ENCODE peak calls at places on chromosome 7, in ten cellular contexts. X, F, O, E, Q, V, Y, Z, A and J are unnamed samples.

GRCh38 chr7:91918356-91918755 is 22.3 kb upstream of the AKAP9 start:
- DNase-seq in X (no peak), F (no peak), O (no peak), E (no peak), Q (no peak), V (no peak), Y (no peak), Z (no peak), A (no peak), J (no peak)

GRCh38 chr7:48781783-48782182 is 142.6 kb upstream of the CDC14C start:
- DNase-seq in X (no peak), F (no peak), O (no peak), E (no peak), Q (no peak), V (no peak), Y (no peak), Z (no peak), A (no peak), J (no peak)

GRCh38 chr7:70154521-70155180 is 556.4 kb downstream of the AUTS2 start:
- DNase-seq in X (no peak), F (no peak), O (no peak), E (no peak), Q (no peak), V (no peak), Y (no peak), Z (no peak), A (no peak), J (peak; percentile 57)

GRCh38 chr7:148412691-148413090 is 177.9 kb upstream of the C7orf33 start:
- DNase-seq in X (no peak), F (no peak), O (no peak), E (no peak), Q (no peak), V (no peak), Y (no peak), Z (no peak), A (no peak), J (no peak)

GRCh38 chr7:19621740-19622139 is 87.1 kb downstream of the POLR1F start:
- DNase-seq in X (no peak), F (no peak), O (no peak), E (no peak), Q (no peak), V (no peak), Y (no peak), Z (no peak), A (no peak), J (no peak)

GRCh38 chr7:100679927-100680588 is 6.5 kb downstream of the GNB2 start:
- DNase-seq in X (no peak), F (peak; percentile 14), O (peak; percentile 49), E (no peak), Q (peak; percentile 86), V (peak; percentile 70), Y (no peak), Z (no peak), A (peak; percentile 83), J (peak; percentile 36)

GRCh38 chr7:137018468-137018867 is 150.0 kb downstream of the CHRM2 start:
- DNase-seq in X (no peak), F (no peak), O (no peak), E (no peak), Q (no peak), V (no peak), Y (no peak), Z (no peak), A (no peak), J (no peak)

GRCh38 chr7:35993663-35994622 is 159.1 kb upstream of the EEPD1 start:
- DNase-seq in X (no peak), F (peak; percentile 26), O (peak; percentile 81), E (peak; percentile 30), Q (no peak), V (no peak), Y (no peak), Z (no peak), A (no peak), J (no peak)

GRCh38 chr7:94656925-94657731 is 1.2 kb upstream of the SGCE start:
- DNase-seq in X (no peak), F (no peak), O (peak; percentile 48), E (no peak), Q (no peak), V (peak; percentile 33), Y (no peak), Z (no peak), A (no peak), J (peak; percentile 22)

GRCh38 chr7:78765985-78766729 is 687.3 kb downstream of the MAGI2 start:
- DNase-seq in X (no peak), F (no peak), O (no peak), E (no peak), Q (no peak), V (no peak), Y (no peak), Z (no peak), A (no peak), J (no peak)

GRCh38 chr7:47634273-47634672 is 52.4 kb upstream of the TNS3 start:
- DNase-seq in X (no peak), F (no peak), O (no peak), E (no peak), Q (no peak), V (no peak), Y (no peak), Z (no peak), A (no peak), J (no peak)

GRCh38 chr7:144027070-144027469 is 21.7 kb upstream of the OR2A5 start:
- DNase-seq in X (no peak), F (no peak), O (peak; percentile 30), E (peak; percentile 9), Q (no peak), V (no peak), Y (no peak), Z (no peak), A (no peak), J (no peak)

GRCh38 chr7:17559388-17559787 is 260.9 kb downstream of the AHR start:
- DNase-seq in X (no peak), F (no peak), O (peak; percentile 63), E (no peak), Q (no peak), V (no peak), Y (no peak), Z (no peak), A (no peak), J (no peak)

GRCh38 chr7:41319601-41320000 is 383.3 kb downstream of the INHBA start:
- DNase-seq in X (no peak), F (no peak), O (no peak), E (no peak), Q (no peak), V (no peak), Y (no peak), Z (no peak), A (no peak), J (no peak)

GRCh38 chr7:114922151-114922651 is 307 bp downstream of the MDFIC start:
- DNase-seq in X (peak; percentile 41), F (peak; percentile 46), O (peak; percentile 68), E (no peak), Q (peak; percentile 19), V (peak; percentile 58), Y (no peak), Z (no peak), A (peak; percentile 72), J (no peak)
- TF ChIP-seq POLR2A in X (no peak), F (peak; percentile 60), O (peak; percentile 32), E (no peak), Q (no peak), V (peak; percentile 39), Y (no peak), Z (peak; percentile 90), A (peak; percentile 33), J (peak; percentile 74)

DNA sequence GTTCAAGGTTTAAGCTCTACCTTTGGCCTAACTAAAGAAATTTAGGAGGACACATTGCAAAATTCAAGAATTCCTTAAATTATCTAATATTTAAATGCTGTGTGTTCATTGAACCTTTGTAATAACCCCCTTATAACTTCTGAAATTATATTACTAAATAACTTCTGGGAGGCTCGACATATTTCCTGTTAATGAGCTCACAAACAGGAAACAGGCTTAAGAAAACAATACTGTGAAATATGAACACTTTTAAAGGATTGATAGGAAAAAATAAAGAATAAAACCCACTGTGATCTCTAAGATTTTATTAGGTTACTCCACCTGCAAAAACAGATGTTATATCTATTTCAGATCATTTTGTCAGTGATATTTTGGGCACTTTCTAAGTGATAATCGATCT is 74.1 kb downstream of the FOXP2 start:
- DNase-seq in X (no peak), F (no peak), O (no peak), E (no peak), Q (no peak), V (no peak), Y (no peak), Z (no peak), A (no peak), J (no peak)
- TF ChIP-seq EP300 in X (no peak), F (no peak), O (no peak), E (no peak), Q (no peak), V (no peak), Y (no peak), Z (no peak), A (no peak), J (no peak)

DNA sequence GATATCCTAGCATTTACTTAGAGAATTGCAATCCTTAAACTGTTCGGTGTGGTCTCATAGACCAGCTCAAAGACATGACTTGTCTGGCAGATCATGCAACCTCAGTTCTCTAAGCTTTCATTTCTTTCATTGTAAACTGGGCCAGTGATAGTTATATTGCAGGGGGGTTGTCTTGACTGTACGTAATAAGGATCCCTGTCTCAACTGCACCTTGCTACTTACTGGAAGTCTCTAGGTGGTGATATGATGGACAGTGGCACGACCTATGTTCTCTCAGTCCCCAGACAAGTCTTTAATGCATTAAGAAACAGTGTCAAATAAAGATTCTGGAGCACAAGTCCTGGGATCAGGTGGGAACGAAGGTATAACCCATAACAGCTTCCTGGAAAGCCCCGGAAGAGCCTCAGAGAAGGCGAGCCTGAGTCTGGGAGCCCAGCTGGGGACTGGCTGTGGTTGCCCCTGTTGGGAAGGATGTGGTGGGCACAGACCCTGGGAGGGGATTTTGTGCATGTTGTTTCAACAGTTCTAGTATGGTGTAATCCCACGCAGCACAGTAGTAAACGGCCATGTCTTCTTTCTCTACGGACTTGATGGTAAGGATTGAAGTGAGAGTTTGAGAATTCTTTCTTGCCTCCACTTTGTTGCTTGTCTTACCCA is 26.0 kb upstream of the TARP start:
- DNase-seq in X (no peak), F (no peak), O (no peak), E (no peak), Q (no peak), V (no peak), Y (no peak), Z (no peak), A (no peak), J (no peak)
- TF ChIP-seq POLR2A in X (no peak), F (no peak), O (no peak), E (no peak), Q (no peak), V (no peak), Y (no peak), Z (no peak), A (no peak), J (no peak)

DNA sequence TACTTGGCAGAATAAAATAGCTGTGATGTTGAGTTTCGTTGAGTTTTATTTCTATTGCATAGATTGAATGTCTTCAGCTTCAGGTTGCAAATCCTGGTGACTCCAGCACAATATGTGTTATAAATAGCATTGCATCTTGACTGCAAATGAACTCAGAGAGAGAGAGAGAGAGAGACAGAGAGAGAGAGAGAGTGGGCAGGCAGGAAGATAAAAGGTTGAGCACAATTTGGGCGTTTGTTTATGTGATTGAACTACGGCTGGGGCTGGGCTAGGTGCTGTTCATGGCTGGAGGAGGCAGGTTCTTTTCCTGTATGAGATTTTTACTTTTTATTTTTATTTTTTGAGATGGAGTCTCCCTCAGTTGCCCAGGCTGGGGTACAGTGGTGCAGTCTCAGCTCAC is 229.7 kb downstream of the GALNT17 start:
- DNase-seq in X (no peak), F (no peak), O (no peak), E (no peak), Q (no peak), V (no peak), Y (no peak), Z (no peak), A (no peak), J (no peak)
- TF ChIP-seq EP300 in X (no peak), F (no peak), O (no peak), E (no peak), Q (no peak), V (no peak), Y (no peak), Z (no peak), A (no peak), J (no peak)